ENCODE peak calls at places on chromosomes 2 and 18, in five cellular contexts. One of them, this sample, is unnamed.
A peak's percentile ranks its signal among the peaks of the same experiment; 100 is the strongest.

GRCh38 chr2:203122317-203122998 is 107.8 kb downstream of the NBEAL1 start:
- DNase-seq in brain microvascular endothelial cell: no peak
- DNase-seq in neural crest cell: no peak
- DNase-seq in fibroblast of the aortic adventitia: peak; percentile 7
- DNase-seq in body of pancreas: no peak
- DNase-seq in this sample: no peak

GRCh38 chr2:216171043-216171442 is 61.9 kb downstream of the XRCC5 start:
- DNase-seq in body of pancreas: no peak
- DNase-seq in neural crest cell: no peak
- DNase-seq in brain microvascular endothelial cell: no peak
- DNase-seq in fibroblast of the aortic adventitia: no peak
- DNase-seq in this sample: no peak

GRCh38 chr18:37483984-37484892 is 81.4 kb downstream of the CELF4 start:
- DNase-seq in brain microvascular endothelial cell: no peak
- DNase-seq in body of pancreas: no peak
- DNase-seq in fibroblast of the aortic adventitia: no peak
- DNase-seq in neural crest cell: no peak
- DNase-seq in this sample: no peak

GRCh38 chr2:177806025-177806424 is 266.6 kb downstream of the PDE11A start:
- DNase-seq in body of pancreas: no peak
- DNase-seq in fibroblast of the aortic adventitia: peak; percentile 55
- DNase-seq in brain microvascular endothelial cell: no peak
- DNase-seq in neural crest cell: no peak
- DNase-seq in this sample: peak; percentile 33

GRCh38 chr18:71322201-71322600 is 1033.4 kb downstream of the SOCS6 start:
- DNase-seq in body of pancreas: no peak
- DNase-seq in fibroblast of the aortic adventitia: no peak
- DNase-seq in neural crest cell: no peak
- DNase-seq in brain microvascular endothelial cell: no peak
- DNase-seq in this sample: no peak

GRCh38 chr2:53740170-53740569 is 27.4 kb upstream of the CHAC2 start:
- DNase-seq in neural crest cell: no peak
- DNase-seq in body of pancreas: no peak
- DNase-seq in fibroblast of the aortic adventitia: peak; percentile 58
- DNase-seq in brain microvascular endothelial cell: no peak
- DNase-seq in this sample: peak; percentile 40

GRCh38 chr2:33033524-33034150 is 86.9 kb downstream of the LTBP1 start:
- DNase-seq in brain microvascular endothelial cell: peak; percentile 52
- DNase-seq in neural crest cell: no peak
- DNase-seq in body of pancreas: no peak
- DNase-seq in fibroblast of the aortic adventitia: peak; percentile 81
- DNase-seq in this sample: peak; percentile 70

GRCh38 chr2:205696541-205697441 is 14.5 kb downstream of the NRP2 start:
- DNase-seq in neural crest cell: no peak
- DNase-seq in fibroblast of the aortic adventitia: no peak
- DNase-seq in body of pancreas: no peak
- DNase-seq in brain microvascular endothelial cell: no peak
- DNase-seq in this sample: no peak

GRCh38 chr2:33395660-33396249 is 80.7 kb upstream of the RASGRP3 start:
- DNase-seq in fibroblast of the aortic adventitia: peak; percentile 83
- DNase-seq in neural crest cell: peak; percentile 51
- DNase-seq in brain microvascular endothelial cell: peak; percentile 42
- DNase-seq in body of pancreas: peak; percentile 31
- DNase-seq in this sample: peak; percentile 52

DNA sequence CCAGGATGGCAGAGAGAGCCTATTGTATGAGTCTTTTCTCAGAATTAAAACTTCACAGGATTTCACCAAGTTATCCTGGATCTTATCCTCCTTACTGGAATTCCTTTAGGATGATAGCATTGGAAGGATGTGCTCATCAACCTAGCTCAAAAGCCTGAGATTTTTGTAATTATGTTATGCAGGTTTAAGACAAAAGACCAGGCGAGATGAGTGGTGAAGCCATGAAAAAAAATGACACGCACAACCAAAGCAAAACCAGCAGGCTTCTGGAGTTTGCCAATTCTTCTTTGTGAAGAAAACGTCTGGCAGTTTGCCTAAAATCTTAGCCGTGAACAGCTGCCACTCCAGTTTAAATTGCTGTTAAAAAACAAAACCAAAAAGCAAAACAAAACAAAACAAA is 383.7 kb upstream of the SMIM21 start:
- DNase-seq in brain microvascular endothelial cell: no peak
- DNase-seq in fibroblast of the aortic adventitia: no peak
- DNase-seq in neural crest cell: no peak
- DNase-seq in body of pancreas: no peak
- DNase-seq in this sample: no peak
- TF ChIP-seq CTCF in brain microvascular endothelial cell: no peak
- TF ChIP-seq CTCF in fibroblast of the aortic adventitia: no peak
- TF ChIP-seq CTCF in neural crest cell: no peak
- TF ChIP-seq CTCF in body of pancreas: no peak
- TF ChIP-seq CTCF in this sample: no peak

GRCh38 chr2:21422050-21422449 is 298.3 kb downstream of the TDRD15 start:
- DNase-seq in fibroblast of the aortic adventitia: no peak
- DNase-seq in brain microvascular endothelial cell: peak; percentile 6
- DNase-seq in body of pancreas: no peak
- DNase-seq in neural crest cell: peak; percentile 51
- DNase-seq in this sample: no peak
- TF ChIP-seq CTCF in fibroblast of the aortic adventitia: no peak
- TF ChIP-seq CTCF in brain microvascular endothelial cell: peak; percentile 59
- TF ChIP-seq CTCF in body of pancreas: no peak
- TF ChIP-seq CTCF in neural crest cell: peak; percentile 56
- TF ChIP-seq CTCF in this sample: no peak

GRCh38 chr18:21740724-21741510 is at the start of gene MIB1:
- DNase-seq in neural crest cell: peak; percentile 99
- DNase-seq in body of pancreas: peak; percentile 67
- DNase-seq in fibroblast of the aortic adventitia: peak; percentile 96
- DNase-seq in brain microvascular endothelial cell: no peak
- DNase-seq in this sample: no peak

GRCh38 chr18:21742323-21742687 is 1.7 kb downstream of the MIB1 start:
- DNase-seq in body of pancreas: no peak
- DNase-seq in brain microvascular endothelial cell: no peak
- DNase-seq in fibroblast of the aortic adventitia: no peak
- DNase-seq in neural crest cell: no peak
- DNase-seq in this sample: no peak

GRCh38 chr18:21743166-21743831 is 2.7 kb downstream of the MIB1 start:
- DNase-seq in neural crest cell: no peak
- DNase-seq in brain microvascular endothelial cell: no peak
- DNase-seq in fibroblast of the aortic adventitia: no peak
- DNase-seq in body of pancreas: no peak
- DNase-seq in this sample: no peak

GRCh38 chr18:21740474-21740723 is 193 bp upstream of the MIB1 start:
- DNase-seq in body of pancreas: peak; percentile 99
- DNase-seq in neural crest cell: no peak
- DNase-seq in fibroblast of the aortic adventitia: no peak
- DNase-seq in brain microvascular endothelial cell: peak; percentile 96
- DNase-seq in this sample: peak; percentile 94

DNA sequence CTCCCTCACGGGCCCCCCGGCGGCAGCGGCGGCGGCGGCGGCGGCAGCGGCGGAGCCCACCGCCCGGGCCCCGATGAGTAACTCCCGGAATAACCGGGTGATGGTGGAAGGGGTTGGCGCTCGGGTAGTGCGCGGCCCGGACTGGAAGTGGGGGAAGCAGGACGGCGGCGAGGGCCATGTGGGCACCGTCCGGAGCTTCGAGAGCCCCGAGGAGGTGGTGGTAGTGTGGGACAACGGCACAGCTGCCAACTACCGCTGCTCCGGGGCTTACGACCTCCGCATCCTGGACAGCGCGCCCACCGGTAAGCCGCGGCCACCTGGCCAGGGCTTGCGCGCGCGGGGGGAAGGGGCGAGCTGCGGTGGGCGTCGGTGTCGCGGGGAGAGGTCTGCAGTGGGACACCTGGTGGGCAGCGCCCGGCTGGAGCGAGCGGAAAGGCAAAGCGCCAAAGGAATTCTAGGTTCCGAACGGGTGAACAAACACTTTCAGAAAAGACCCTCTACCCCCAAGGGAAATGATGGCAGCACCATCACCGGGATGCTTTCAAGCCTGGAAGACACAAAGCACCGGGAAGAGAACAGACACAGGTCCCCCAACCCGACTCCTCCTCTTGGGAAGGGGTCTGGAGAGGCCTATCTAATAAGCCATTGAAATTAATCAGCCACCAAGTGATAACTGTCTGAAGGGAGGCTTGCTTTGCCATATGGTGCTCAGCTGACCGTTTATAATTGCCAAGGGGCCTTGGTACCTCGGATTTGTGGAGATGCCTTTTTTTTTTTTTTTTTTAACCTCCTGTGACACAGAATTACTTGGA is 1.1 kb downstream of the MIB1 start:
- DNase-seq in body of pancreas: peak; percentile 36
- DNase-seq in neural crest cell: peak; percentile 38
- DNase-seq in brain microvascular endothelial cell: no peak
- DNase-seq in fibroblast of the aortic adventitia: peak; percentile 24
- DNase-seq in this sample: no peak
- TF ChIP-seq CTCF in body of pancreas: no peak
- TF ChIP-seq CTCF in neural crest cell: no peak
- TF ChIP-seq CTCF in brain microvascular endothelial cell: no peak
- TF ChIP-seq CTCF in fibroblast of the aortic adventitia: no peak
- TF ChIP-seq CTCF in this sample: no peak

DNA sequence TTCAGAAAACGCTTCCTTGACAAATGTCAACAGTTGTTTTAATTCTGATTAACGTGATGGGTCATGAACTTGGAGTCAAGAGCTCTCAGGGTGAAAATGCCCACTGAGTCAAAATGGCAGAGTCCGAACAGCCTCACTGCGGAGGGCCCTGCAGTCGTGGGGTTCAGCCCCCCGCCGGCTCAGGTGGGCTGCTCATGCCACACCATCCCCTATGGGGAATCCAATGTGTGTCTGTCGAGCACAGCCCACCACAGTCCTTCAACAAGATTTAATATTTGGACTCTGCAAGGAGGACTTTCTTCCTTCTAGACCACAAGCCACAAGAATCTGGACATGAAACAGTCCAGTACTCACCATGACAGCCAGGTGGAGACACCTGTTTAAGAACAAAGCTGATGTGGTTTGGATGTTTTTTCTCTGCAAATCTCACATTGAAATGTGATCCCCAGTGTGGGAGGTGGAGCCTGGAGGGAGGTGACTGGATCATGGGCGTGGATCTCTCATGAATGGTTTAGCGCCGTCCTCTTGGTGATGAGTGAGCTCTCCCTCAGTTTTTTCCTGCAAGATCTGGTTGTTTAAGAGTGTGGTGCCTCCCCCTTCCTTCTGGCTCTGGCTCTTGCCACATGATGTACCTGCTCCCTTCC is 201.0 kb downstream of the NDUFA10 start:
- DNase-seq in neural crest cell: no peak
- DNase-seq in brain microvascular endothelial cell: no peak
- DNase-seq in body of pancreas: peak; percentile 11
- DNase-seq in fibroblast of the aortic adventitia: peak; percentile 2
- DNase-seq in this sample: no peak
- TF ChIP-seq CTCF in neural crest cell: peak; percentile 63
- TF ChIP-seq CTCF in brain microvascular endothelial cell: no peak
- TF ChIP-seq CTCF in body of pancreas: no peak
- TF ChIP-seq CTCF in fibroblast of the aortic adventitia: no peak
- TF ChIP-seq CTCF in this sample: peak; percentile 24